ENCODE peak calls at places on chromosomes 11 and 22, in five cellular contexts. P is OCI-LY7, L is GM12878, M is A549, O is DND-41. G is an unnamed sample.

GRCh38 chr11:38176812-38177322 is 1578.8 kb upstream of the RAG2 start:
- DNase-seq in P (no peak), L (no peak), M (no peak), O (no peak), G (no peak)

GRCh38 chr11:117859061-117859460 is 17.4 kb downstream of the FXYD6 start:
- DNase-seq in O (no peak), M (no peak), P (no peak), L (no peak), G (no peak)

GRCh38 chr22:48084041-48084748 is 1321.7 kb downstream of the TBC1D22A start:
- DNase-seq in M (no peak), O (peak), L (peak), P (peak), G (no peak)

GRCh38 chr11:17413414-17414316 is 25.2 kb upstream of the KCNJ11 start:
- DNase-seq in O (no peak), P (no peak), M (no peak), L (no peak), G (no peak)

GRCh38 chr22:37817705-37818311 is 5.4 kb upstream of the GALR3 start:
- DNase-seq in M (peak), P (peak), L (no peak), O (peak), G (peak)

GRCh38 chr11:69651834-69652620 is 11.1 kb downstream of the CCND1 start:
- DNase-seq in M (no peak), P (no peak), L (no peak), O (no peak), G (no peak)

GRCh38 chr11:10911907-10912306 is 54.1 kb upstream of the ZBED5 start:
- DNase-seq in P (no peak), L (no peak), O (no peak), M (no peak), G (no peak)

GRCh38 chr11:94926698-94927237 is 46.6 kb downstream of the CWC15 start:
- DNase-seq in P (no peak), O (no peak), L (no peak), M (no peak), G (peak)

GRCh38 chr11:78223320-78223954 is 34.7 kb downstream of the USP35 start:
- DNase-seq in P (peak), M (no peak), L (peak), O (no peak), G (no peak)

GRCh38 chr11:27907534-27907933 is 200.4 kb downstream of the KIF18A start:
- DNase-seq in P (no peak), L (no peak), O (no peak), M (no peak), G (peak)

GRCh38 chr11:67387074-67387473 is 4.7 kb upstream of the RAD9A start:
- DNase-seq in O (no peak), P (no peak), L (no peak), M (no peak), G (no peak)

GRCh38 chr11:123707606-123708205 is 33.8 kb downstream of the ZNF202 start:
- DNase-seq in P (peak), L (peak), O (peak), M (peak), G (peak)

GRCh38 chr11:59243633-59244032 is 30.9 kb upstream of the MPEG1 start:
- DNase-seq in P (no peak), L (no peak), O (no peak), M (no peak), G (no peak)

GRCh38 chr11:122733301-122733686 is 77.8 kb downstream of the UBASH3B start:
- DNase-seq in O (no peak), L (no peak), P (no peak), M (no peak), G (peak)

GRCh38 chr11:131894615-131895544 is 524.5 kb downstream of the NTM start:
- DNase-seq in M (no peak), O (no peak), P (no peak), L (no peak), G (no peak)

GRCh38 chr11:2673250-2673610 is 26.6 kb downstream of the KCNQ1OT1 start:
- DNase-seq in P (no peak), M (no peak), L (no peak), O (no peak), G (no peak)

GRCh38 chr11:19472679-19473078 is 231.9 kb upstream of the E2F8 start:
- DNase-seq in O (no peak), M (no peak), P (no peak), L (peak), G (no peak)

GRCh38 chr11:114821626-114822025 is 143.3 kb downstream of the NXPE2 start:
- DNase-seq in O (no peak), L (no peak), P (no peak), M (no peak), G (no peak)

GRCh38 chr11:131246589-131247164 is 123.7 kb upstream of the NTM start:
- DNase-seq in L (no peak), M (no peak), P (peak), O (peak), G (no peak)

GRCh38 chr11:83140691-83141455 is 16.1 kb upstream of the PCF11 start:
- DNase-seq in O (no peak), L (peak), M (no peak), P (peak), G (no peak)

GRCh38 chr11:108672113-108672512 is 7.2 kb downstream of the DDX10 start:
- DNase-seq in L (no peak), O (no peak), M (no peak), P (no peak), G (peak)

GRCh38 chr11:103548838-103549237 is 439.6 kb downstream of the DYNC2H1 start:
- DNase-seq in L (no peak), O (no peak), P (no peak), M (no peak), G (no peak)

GRCh38 chr11:112564228-112564955 is 303.7 kb upstream of the PLET1 start:
- DNase-seq in M (no peak), O (no peak), P (no peak), L (no peak), G (peak)

GRCh38 chr11:1231396-1232327 is 8.8 kb downstream of the MUC5B start:
- DNase-seq in P (no peak), O (no peak), L (no peak), M (no peak), G (no peak)

GRCh38 chr11:63985812-63986155 is 454 bp upstream of the OTUB1 start:
- DNase-seq in P (peak), M (no peak), O (peak), L (peak), G (no peak)

GRCh38 chr22:47238886-47239860 is 476.7 kb downstream of the TBC1D22A start:
- DNase-seq in M (no peak), L (no peak), O (no peak), P (no peak), G (no peak)

GRCh38 chr11:2666828-2667570 is 32.8 kb downstream of the KCNQ1OT1 start:
- DNase-seq in P (no peak), M (no peak), L (no peak), O (no peak), G (no peak)

DNA sequence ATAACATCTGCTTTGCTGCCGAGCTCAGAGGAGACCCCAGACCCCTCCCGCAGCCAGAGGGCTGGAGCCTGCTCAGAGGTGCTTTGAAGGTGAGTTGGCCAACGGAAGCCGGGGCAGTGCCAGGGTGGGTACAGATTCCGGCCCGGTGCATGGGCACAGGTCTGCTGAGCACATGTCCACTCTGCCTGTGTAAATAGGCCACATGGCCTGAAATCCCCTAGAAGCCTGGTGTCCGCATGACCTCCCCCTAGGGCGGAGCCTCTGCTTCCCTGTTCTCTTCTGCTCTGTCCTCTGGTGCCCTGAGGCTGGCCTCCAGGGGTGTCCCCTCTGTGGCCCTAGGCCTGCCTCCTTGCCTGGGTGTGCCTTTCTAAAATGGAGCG is 19.6 kb upstream of the TXNRD2 start:
- DNase-seq in M (no peak), L (no peak), O (no peak), P (no peak), G (no peak)
- H3K4me2 ChIP-seq in M (no peak), L (no peak), O (no peak), P (no peak), G (no peak)

GRCh38 chr11:124746621-124747243 is 5.3 kb downstream of the VSIG2 start:
- DNase-seq in O (no peak), L (peak), M (peak), P (peak), G (peak)
- TF ChIP-seq CTCF in O (no peak), L (peak), M (peak), P (peak), G (peak)

GRCh38 chr22:43396934-43397457 is 14.8 kb upstream of the MPPED1 start:
- DNase-seq in M (no peak), L (no peak), O (no peak), P (no peak), G (no peak)
- H3K4me2 ChIP-seq in M (no peak), L (no peak), O (no peak), P (no peak), G (no peak)

DNA sequence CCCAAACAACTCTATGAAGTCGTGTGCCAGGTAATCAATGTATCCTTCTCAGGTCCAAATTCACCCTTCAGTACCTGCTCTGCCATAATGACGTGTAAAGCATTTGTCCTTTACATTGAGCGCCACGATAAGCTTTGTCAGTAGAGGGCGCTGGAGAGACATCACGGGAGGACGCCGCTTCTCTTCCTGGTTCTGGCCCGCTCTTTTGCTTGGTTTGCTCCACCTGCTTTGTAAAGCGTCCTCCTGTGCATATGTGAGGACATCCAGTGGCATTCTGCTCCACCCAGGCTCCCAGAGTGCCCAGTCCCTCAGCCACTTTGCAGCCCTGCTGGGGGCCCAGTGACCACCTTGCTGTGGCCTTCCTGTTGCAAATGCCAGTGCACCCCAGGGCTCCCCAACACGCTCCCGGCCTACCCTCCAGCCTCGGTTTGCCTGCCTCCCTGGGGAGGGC is 61.1 kb downstream of the WT1 start:
- DNase-seq in P (peak), L (peak), M (peak), O (peak), G (no peak)
- TF ChIP-seq CTCF in P (peak), L (peak), M (peak), O (peak), G (peak)

GRCh38 chr11:73137262-73137941 is 4.7 kb downstream of the FCHSD2 start:
- DNase-seq in O (no peak), P (peak), M (no peak), L (no peak), G (no peak)
- H3K4me2 ChIP-seq in O (peak), P (peak), M (no peak), L (peak), G (no peak)

GRCh38 chr22:44146088-44146861 is 34.5 kb upstream of the PARVG start:
- DNase-seq in O (no peak), M (no peak), P (no peak), L (no peak), G (no peak)

GRCh38 chr22:44151661-44152060 is 29.1 kb upstream of the PARVG start:
- DNase-seq in O (no peak), M (no peak), P (no peak), L (no peak), G (peak)

GRCh38 chr22:44147036-44147645 is 33.6 kb upstream of the PARVG start:
- DNase-seq in M (no peak), P (no peak), L (no peak), O (no peak), G (no peak)

GRCh38 chr22:44145544-44145943 is 35.2 kb upstream of the PARVG start:
- DNase-seq in P (no peak), M (no peak), O (no peak), L (no peak), G (no peak)

DNA sequence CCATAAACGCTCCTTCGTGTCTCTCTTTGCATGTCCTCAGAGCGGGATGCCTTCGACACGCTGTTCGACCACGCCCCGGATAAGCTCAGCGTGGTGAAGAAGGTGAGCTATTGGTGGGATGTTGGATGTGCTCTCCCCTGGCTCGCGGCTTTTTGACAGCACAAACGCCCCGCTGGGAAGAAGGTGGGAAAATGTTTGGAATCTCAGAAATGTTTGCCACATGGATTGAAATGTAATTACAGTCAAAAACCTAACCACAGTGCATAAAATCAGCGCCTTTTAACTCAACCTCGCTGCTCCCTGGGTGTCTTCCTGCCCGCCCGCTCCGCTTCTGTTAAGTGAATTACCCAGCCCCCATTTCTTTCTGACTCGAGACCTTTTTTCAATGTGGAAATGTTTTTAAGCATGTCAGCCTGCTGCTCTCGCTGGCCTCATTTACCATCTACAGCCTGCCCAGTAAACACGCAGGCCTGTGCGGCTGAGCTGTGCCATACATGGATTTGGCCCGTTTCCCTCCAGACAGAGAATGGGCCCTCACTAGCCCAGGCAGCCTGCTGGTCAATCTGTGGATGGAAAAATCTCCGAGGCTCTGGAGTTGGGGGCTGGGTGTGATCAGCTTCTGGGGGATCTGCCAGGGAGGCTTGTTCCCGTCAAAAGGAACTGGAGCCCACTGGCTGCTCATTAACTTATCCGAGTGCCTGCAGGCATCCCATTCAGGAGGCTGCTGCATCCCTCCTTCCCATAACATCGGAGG is 32.7 kb upstream of the PARVG start:
- DNase-seq in L (no peak), O (no peak), M (no peak), P (no peak), G (peak)
- TF ChIP-seq CTCF in L (no peak), O (no peak), M (no peak), P (no peak), G (no peak)

GRCh38 chr22:27130949-27131745 is 473.8 kb downstream of the MIAT start:
- DNase-seq in P (no peak), L (no peak), M (no peak), O (no peak), G (peak)
- H3K4me2 ChIP-seq in P (no peak), L (no peak), M (peak), O (no peak), G (no peak)

DNA sequence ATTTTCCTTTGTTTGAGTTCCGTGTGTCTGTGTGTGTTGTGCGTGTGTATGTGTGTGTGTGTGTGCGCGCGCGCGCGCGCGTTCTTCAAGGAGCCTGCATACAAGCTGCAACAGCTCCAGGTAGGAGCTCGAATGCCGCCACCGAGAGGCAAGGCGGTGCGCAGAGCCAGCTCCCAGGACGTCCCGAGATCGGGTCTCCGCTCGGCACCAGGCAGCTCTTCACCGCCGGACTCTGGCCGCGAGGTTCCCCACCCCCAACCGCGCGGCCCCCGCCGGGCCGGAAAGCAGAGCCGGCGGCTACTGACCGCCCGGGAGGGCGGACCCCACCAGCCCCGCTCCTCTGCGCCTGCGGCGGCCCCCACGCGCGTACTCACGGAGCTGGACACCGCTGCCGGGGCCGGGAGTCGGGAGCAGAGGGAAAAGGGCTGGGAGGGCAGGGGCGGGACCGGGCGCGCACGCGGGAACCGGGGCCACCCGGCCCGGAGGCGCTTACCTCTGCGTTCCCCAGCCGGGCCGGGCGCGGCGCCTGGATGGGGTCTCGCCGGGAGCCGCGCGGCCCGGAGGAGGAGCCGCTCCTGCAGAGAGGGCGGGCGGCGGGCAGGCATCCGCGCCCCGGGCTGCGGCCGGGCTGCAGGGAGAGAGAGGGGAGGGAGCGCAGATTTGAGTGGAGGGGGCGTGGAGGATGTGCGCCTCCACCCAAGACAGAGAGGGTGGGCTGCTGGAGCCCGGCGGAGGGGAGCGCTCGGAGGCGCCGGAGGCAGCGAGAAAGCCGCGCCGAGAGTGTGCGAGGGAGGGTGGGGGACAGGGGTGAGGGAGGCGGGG is 40.3 kb upstream of the AKIP1 start:
- DNase-seq in M (peak), L (no peak), O (peak), P (no peak), G (peak)
- TF ChIP-seq CTCF in M (no peak), L (no peak), O (peak), P (no peak), G (no peak)

G was measured in fibroblast of lung.